ENCODE peak calls at places on chromosomes 4 and X, in four cellular contexts. W, N, H and C are unnamed samples.

GRCh38 chr4:46844325-46844917 is 64.6 kb downstream of the COX7B2 start:
- DNase-seq in H (peak), W (peak), N (no peak), C (peak)

GRCh38 chr4:184028571-184028996 is 123.5 kb downstream of the STOX2 start:
- DNase-seq in N (peak), W (no peak), H (no peak), C (peak)

GRCh38 chr4:41512604-41513003 is 25.4 kb upstream of the LIMCH1 start:
- DNase-seq in W (no peak), H (no peak), N (no peak), C (no peak)

GRCh38 chrX:154458954-154459829 is 1.1 kb downstream of the PLXNA3 start:
- DNase-seq in H (no peak), W (peak), N (peak), C (no peak)

GRCh38 chr4:163693776-163694175 is 199.3 kb downstream of the TMA16 start:
- DNase-seq in N (no peak), W (no peak), H (peak), C (no peak)

GRCh38 chr4:69497886-69498395 is 2.2 kb upstream of the UGT2B4 start:
- DNase-seq in N (no peak), H (no peak), W (no peak), C (no peak)

GRCh38 chr4:57499786-57500185 is 389.6 kb upstream of the IGFBP7 start:
- DNase-seq in W (no peak), H (peak), N (no peak), C (no peak)

GRCh38 chrX:143754183-143754582 is 33.6 kb upstream of the SPANXN2 start:
- DNase-seq in W (no peak), N (no peak), H (no peak), C (no peak)

GRCh38 chrX:109793191-109793590 is 60.1 kb upstream of the ACSL4 start:
- DNase-seq in H (no peak), N (no peak), W (no peak), C (no peak)

GRCh38 chr4:13988347-13989265 is 361.1 kb upstream of the BOD1L1 start:
- DNase-seq in N (no peak), W (peak), H (peak), C (no peak)

GRCh38 chr4:38577482-38577881 is 86.5 kb upstream of the KLF3 start:
- DNase-seq in H (no peak), W (no peak), N (no peak), C (no peak)

GRCh38 chr4:86845593-86845992 is 3.6 kb downstream of the SLC10A6 start:
- DNase-seq in N (no peak), H (no peak), W (no peak), C (no peak)

GRCh38 chrX:32597777-32598176 is 613.6 kb downstream of the DMD start:
- DNase-seq in N (no peak), W (no peak), H (no peak), C (no peak)

GRCh38 chr4:74874785-74875367 is 58.0 kb upstream of the PARM1 start:
- DNase-seq in N (no peak), H (peak), W (peak), C (peak)

GRCh38 chr4:183912585-183912984 is 7.5 kb downstream of the STOX2 start:
- DNase-seq in H (no peak), W (no peak), N (no peak), C (no peak)

GRCh38 chr4:102438873-102439614 is 62.1 kb upstream of the NFKB1 start:
- DNase-seq in N (no peak), H (peak), W (peak), C (no peak)

GRCh38 chr4:56684320-56684719 is 3.2 kb upstream of the HOPX start:
- DNase-seq in N (no peak), W (no peak), H (peak), C (no peak)

GRCh38 chr4:34158883-34159282 is 2085.4 kb downstream of the ARAP2 start:
- DNase-seq in N (no peak), H (no peak), W (no peak), C (no peak)

GRCh38 chr4:118398226-118399090 is 45.7 kb upstream of the PRSS12 start:
- DNase-seq in W (no peak), N (no peak), H (no peak), C (peak)

GRCh38 chr4:83917572-83917971 is 381.7 kb downstream of the GPAT3 start:
- DNase-seq in N (no peak), H (no peak), W (peak), C (no peak)

GRCh38 chrX:115894087-115894486 is 276.5 kb upstream of the AGTR2 start:
- DNase-seq in N (no peak), W (no peak), H (peak), C (peak)

GRCh38 chrX:134460861-134461218 is 875 bp downstream of the HPRT1 start:
- DNase-seq in H (no peak), W (peak), N (no peak), C (peak)

GRCh38 chr4:5784960-5785611 is 74.1 kb downstream of the EVC start:
- DNase-seq in N (no peak), W (no peak), H (no peak), C (no peak)

GRCh38 chr4:17557880-17558279 is 19.1 kb upstream of the LAP3 start:
- DNase-seq in N (no peak), W (no peak), H (no peak), C (no peak)

GRCh38 chr4:158999849-159000248 is 103.0 kb upstream of the RAPGEF2 start:
- DNase-seq in N (no peak), H (no peak), W (no peak), C (no peak)

GRCh38 chrX:75276666-75277065 is 2.8 kb downstream of the UPRT start:
- DNase-seq in H (no peak), N (no peak), W (no peak), C (no peak)

GRCh38 chr4:139767168-139767567 is 101.5 kb downstream of the MGST2 start:
- DNase-seq in W (no peak), N (no peak), H (no peak), C (no peak)

GRCh38 chr4:13912966-13913365 is 285.4 kb upstream of the BOD1L1 start:
- DNase-seq in N (no peak), W (no peak), H (no peak), C (no peak)

GRCh38 chrX:24694825-24695224 is 1.1 kb downstream of the POLA1 start:
- DNase-seq in W (no peak), N (no peak), H (no peak), C (no peak)
- TF ChIP-seq CTCF in W (no peak), N (no peak), H (no peak), C (no peak)

GRCh38 chr4:1001561-1002130 is 8.4 kb upstream of the SLC26A1 start:
- DNase-seq in W (no peak), N (no peak), H (no peak), C (no peak)
- H3K4me3 ChIP-seq in W (no peak), N (peak), H (no peak), C (no peak)

GRCh38 chr4:108596389-108596788 is 24.0 kb upstream of the RPL34 start:
- DNase-seq in W (no peak), H (peak), N (no peak), C (no peak)

GRCh38 chr4:108601096-108601495 is 19.3 kb upstream of the RPL34 start:
- DNase-seq in N (no peak), W (no peak), H (no peak), C (no peak)

GRCh38 chr4:108607426-108607825 is 12.9 kb upstream of the RPL34 start:
- DNase-seq in N (no peak), W (no peak), H (no peak), C (no peak)

GRCh38 chr4:108601517-108601916 is 18.9 kb upstream of the RPL34 start:
- DNase-seq in N (no peak), H (no peak), W (no peak), C (no peak)
- TF ChIP-seq CTCF in N (no peak), H (no peak), W (no peak), C (no peak)

GRCh38 chr4:53592128-53592527 is 842 bp upstream of the LNX1 start:
- DNase-seq in N (no peak), H (no peak), W (peak), C (no peak)
- H3K4me3 ChIP-seq in N (peak), H (no peak), W (no peak), C (no peak)

GRCh38 chrX:68503830-68504229 is 5.0 kb downstream of the YIPF6 start:
- DNase-seq in W (no peak), N (no peak), H (no peak), C (no peak)

GRCh38 chrX:68500105-68500504 is 1.3 kb downstream of the YIPF6 start:
- DNase-seq in W (no peak), N (no peak), H (no peak), C (no peak)

GRCh38 chrX:68492583-68492982 is 6.3 kb upstream of the YIPF6 start:
- DNase-seq in H (no peak), N (no peak), W (no peak), C (no peak)

GRCh38 chrX:68498508-68499379 is at the start of gene YIPF6:
- DNase-seq in W (peak), H (peak), N (peak), C (peak)

GRCh38 chrX:68498044-68498507 is 775 bp upstream of the YIPF6 start:
- DNase-seq in W (no peak), N (no peak), H (no peak), C (no peak)
- TF ChIP-seq CTCF in W (no peak), N (no peak), H (peak), C (no peak)

GRCh38 chr4:94995684-94996394 is 238.1 kb downstream of the BMPR1B start:
- DNase-seq in H (no peak), N (no peak), W (peak), C (no peak)
- H3K4me3 ChIP-seq in H (no peak), N (peak), W (no peak), C (no peak)

GRCh38 chr4:155972098-155972497 is 18.4 kb upstream of the CTSO start:
- DNase-seq in N (no peak), W (no peak), H (peak), C (peak)
- TF ChIP-seq CTCF in N (peak), W (peak), H (peak), C (peak)